ENCODE peak calls at places on chromosomes 2 and 18, in seven cellular contexts. Z is pancreas, B is A549, H is Panc1, V is body of pancreas, F is heart right ventricle, E is prostate gland. Q is an unnamed sample.

GRCh38 chr2:11598228-11598731 is 64.4 kb downstream of the GREB1 start:
- DNase-seq in Z (no peak), B (no peak), H (no peak), V (no peak), F (no peak), E (no peak), Q (peak; percentile 76)

GRCh38 chr18:45793295-45793965 is 32.0 kb upstream of the SIGLEC15 start:
- DNase-seq in Z (no peak), B (peak; percentile 66), H (peak; percentile 71), V (no peak), F (no peak), E (peak; percentile 75), Q (no peak)

GRCh38 chr2:14903709-14904374 is 271.3 kb downstream of the LRATD1 start:
- DNase-seq in Z (peak; percentile 68), B (peak; percentile 32), H (no peak), V (peak; percentile 50), F (no peak), E (no peak), Q (peak; percentile 89)

GRCh38 chr18:70442933-70443332 is 154.1 kb downstream of the SOCS6 start:
- DNase-seq in Z (no peak), B (no peak), H (no peak), V (no peak), F (no peak), E (no peak), Q (no peak)

GRCh38 chr2:9984217-9984739 is 32.8 kb downstream of the GRHL1 start:
- DNase-seq in Z (no peak), B (peak; percentile 90), H (peak; percentile 20), V (no peak), F (no peak), E (no peak), Q (no peak)

GRCh38 chr2:58429285-58429874 is 188.3 kb upstream of the FANCL start:
- DNase-seq in Z (no peak), B (no peak), H (no peak), V (no peak), F (no peak), E (no peak), Q (no peak)

GRCh38 chr2:173087214-173087581 is 11.6 kb downstream of the MAP3K20 start:
- DNase-seq in Z (no peak), B (no peak), H (no peak), V (no peak), F (no peak), E (no peak), Q (no peak)

GRCh38 chr18:48696218-48696617 is 157.4 kb downstream of the CTIF start:
- DNase-seq in Z (no peak), B (no peak), H (no peak), V (no peak), F (no peak), E (no peak), Q (no peak)

GRCh38 chr2:11785611-11785940 is 39.1 kb downstream of the LPIN1 start:
- DNase-seq in Z (no peak), B (no peak), H (no peak), V (no peak), F (no peak), E (no peak), Q (no peak)

GRCh38 chr2:61658841-61659780 is 121.0 kb upstream of the XPO1 start:
- DNase-seq in Z (no peak), B (peak; percentile 72), H (no peak), V (no peak), F (peak; percentile 32), E (no peak), Q (peak; percentile 65)

GRCh38 chr2:238166391-238167343 is 7.9 kb downstream of the ERFE start:
- DNase-seq in Z (no peak), B (no peak), H (no peak), V (no peak), F (no peak), E (no peak), Q (no peak)

GRCh38 chr2:67650292-67651133 is 253.4 kb downstream of the ETAA1 start:
- DNase-seq in Z (peak; percentile 71), B (peak; percentile 49), H (no peak), V (peak; percentile 80), F (peak; percentile 82), E (peak; percentile 54), Q (peak; percentile 50)

GRCh38 chr2:167292430-167293171 is 404.3 kb downstream of the XIRP2 start:
- DNase-seq in Z (peak; percentile 91), B (peak; percentile 81), H (peak; percentile 59), V (peak; percentile 83), F (peak; percentile 81), E (peak; percentile 75), Q (peak; percentile 90)

GRCh38 chr18:45059695-45060094 is 379.0 kb downstream of the SETBP1 start:
- DNase-seq in Z (no peak), B (peak; percentile 1), H (no peak), V (no peak), F (no peak), E (no peak), Q (no peak)

DNA sequence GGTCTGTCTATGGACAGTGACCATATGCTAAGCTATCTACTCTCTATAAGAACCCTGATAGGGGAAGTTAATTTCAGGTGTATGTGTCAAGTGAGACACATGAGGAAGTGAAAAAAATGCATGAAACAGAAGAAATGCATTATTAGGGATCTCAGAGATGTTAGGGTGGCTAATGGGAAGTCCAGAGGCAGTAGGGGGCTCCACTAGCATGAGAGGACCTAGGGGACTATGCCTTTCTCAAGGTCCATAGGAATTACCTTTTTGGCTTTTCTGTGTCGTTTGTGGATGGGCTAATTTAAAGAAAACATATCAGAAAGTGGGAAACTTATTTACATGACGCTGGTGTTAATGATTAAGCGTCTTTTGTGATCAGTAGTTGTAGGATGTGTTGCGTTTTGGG is 1653.2 kb downstream of the DPP10 start:
- DNase-seq in Z (no peak), B (no peak), H (no peak), V (no peak), F (no peak), E (no peak), Q (no peak)
- H3K9me3 ChIP-seq in Z (no peaks in the 10 kb centered on the region), B (no peaks in the 10 kb centered on the region), H (no peaks in the 10 kb centered on the region), V (no peaks in the 10 kb centered on the region), F (peaks cover 7% of the 10 kb centered on the region), E (no peaks in the 10 kb centered on the region), Q (no peaks in the 10 kb centered on the region)

GRCh38 chr2:99638791-99639190 is 149.0 kb upstream of the REV1 start:
- DNase-seq in Z (no peak), B (no peak), H (no peak), V (no peak), F (no peak), E (no peak), Q (no peak)

GRCh38 chr2:99635710-99636431 is 146.1 kb upstream of the REV1 start:
- DNase-seq in Z (no peak), B (no peak), H (no peak), V (peak; percentile 19), F (peak; percentile 69), E (no peak), Q (no peak)

GRCh38 chr2:99634234-99634633 is 144.4 kb upstream of the REV1 start:
- DNase-seq in Z (no peak), B (no peak), H (no peak), V (no peak), F (no peak), E (no peak), Q (no peak)

GRCh38 chr2:99637157-99637697 is 147.4 kb upstream of the REV1 start:
- DNase-seq in Z (no peak), B (no peak), H (no peak), V (no peak), F (no peak), E (no peak), Q (no peak)

DNA sequence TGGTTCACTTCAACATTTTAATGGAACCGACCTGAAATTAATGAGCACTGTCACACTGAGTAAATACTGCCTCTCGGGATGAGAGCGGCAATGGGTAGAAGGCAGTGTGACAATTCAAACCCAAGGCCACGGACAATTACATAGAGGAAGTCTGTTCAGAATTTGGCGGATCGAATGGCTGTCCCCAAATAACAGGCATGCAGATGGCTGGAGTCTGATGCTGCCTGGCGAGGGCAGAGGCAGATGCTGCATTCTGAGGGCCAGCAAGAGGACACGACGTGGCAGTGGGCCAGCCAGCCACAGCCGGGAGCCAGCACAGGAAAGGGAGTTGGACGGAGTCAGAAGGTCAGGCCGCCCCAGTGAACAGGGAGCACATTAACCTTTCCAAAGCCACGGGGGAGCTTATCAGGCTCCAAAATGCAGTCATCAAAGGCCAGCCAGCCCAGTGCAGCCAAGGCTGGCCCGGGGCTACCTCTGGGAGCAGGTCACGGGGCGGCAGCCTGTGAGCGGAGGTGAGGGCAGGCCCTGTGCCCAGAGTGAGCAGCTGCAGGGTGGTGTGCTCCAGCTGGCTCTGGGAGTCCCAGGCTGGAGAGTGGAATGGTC is 146.7 kb upstream of the REV1 start:
- DNase-seq in Z (no peak), B (no peak), H (no peak), V (peak; percentile 27), F (peak; percentile 90), E (no peak), Q (no peak)
- H3K27ac ChIP-seq in Z (no peak overlapping the region), B (no peak overlapping the region), H (no peak overlapping the region), V (no peak overlapping the region), F (peak overlapping the region; percentile 20), E (no peak overlapping the region), Q (no peak overlapping the region)

GRCh38 chr2:46706264-46706983 is 209.2 kb downstream of the MCFD2 start:
- DNase-seq in Z (no peak), B (no peak), H (no peak), V (no peak), F (no peak), E (no peak), Q (no peak)

GRCh38 chr2:46708492-46708891 is 207.1 kb downstream of the MCFD2 start:
- DNase-seq in Z (no peak), B (no peak), H (no peak), V (no peak), F (no peak), E (no peak), Q (no peak)

GRCh38 chr2:46705663-46706062 is 209.9 kb downstream of the MCFD2 start:
- DNase-seq in Z (no peak), B (no peak), H (no peak), V (no peak), F (no peak), E (no peak), Q (no peak)

GRCh38 chr2:46711156-46711555 is 204.4 kb downstream of the MCFD2 start:
- DNase-seq in Z (no peak), B (no peak), H (no peak), V (no peak), F (no peak), E (no peak), Q (no peak)

GRCh38 chr2:46707909-46708308 is 207.7 kb downstream of the MCFD2 start:
- DNase-seq in Z (no peak), B (no peak), H (no peak), V (no peak), F (no peak), E (no peak), Q (no peak)
- H3K4me1 ChIP-seq in Z (peaks cover 16% of the 10 kb centered on the region), B (peaks cover 68% of the 10 kb centered on the region), H (peaks cover 9% of the 10 kb centered on the region), V (peaks cover 46% of the 10 kb centered on the region), F (peaks cover 69% of the 10 kb centered on the region), E (peaks cover 7% of the 10 kb centered on the region), Q (peaks cover 11% of the 10 kb centered on the region)

GRCh38 chr2:234110219-234110618 is 59.7 kb downstream of the SPP2 start:
- DNase-seq in Z (no peak), B (no peak), H (no peak), V (no peak), F (no peak), E (no peak), Q (no peak)

GRCh38 chr2:234109321-234109720 is 58.8 kb downstream of the SPP2 start:
- DNase-seq in Z (no peak), B (no peak), H (no peak), V (no peak), F (no peak), E (no peak), Q (peak; percentile 42)

GRCh38 chr2:234102112-234102511 is 51.6 kb downstream of the SPP2 start:
- DNase-seq in Z (no peak), B (no peak), H (no peak), V (no peak), F (no peak), E (peak; percentile 29), Q (no peak)

GRCh38 chr2:234111523-234111922 is 61.0 kb downstream of the SPP2 start:
- DNase-seq in Z (no peak), B (peak; percentile 66), H (peak; percentile 91), V (no peak), F (no peak), E (no peak), Q (no peak)

GRCh38 chr2:234107861-234108260 is 57.4 kb downstream of the SPP2 start:
- DNase-seq in Z (no peak), B (no peak), H (no peak), V (no peak), F (no peak), E (no peak), Q (no peak)
- H3K9me3 ChIP-seq in Z (no peaks in the 10 kb centered on the region), B (no peaks in the 10 kb centered on the region), H (no peaks in the 10 kb centered on the region), V (no peaks in the 10 kb centered on the region), F (no peaks in the 10 kb centered on the region), E (no peaks in the 10 kb centered on the region), Q (no peaks in the 10 kb centered on the region)